ENCODE peak calls at places on chromosomes 3 and 15, in four cellular contexts. K, Z, V and G are unnamed samples.

GRCh38 chr15:100502651-100503050 is 26.1 kb downstream of the CERS3 start:
- DNase-seq in K (no peak), Z (no peak), V (no peak), G (no peak)

GRCh38 chr3:115913069-115913686 is 289.9 kb downstream of the GAP43 start:
- DNase-seq in K (no peak), Z (no peak), V (no peak), G (no peak)

GRCh38 chr15:29352402-29352801 is 82.8 kb upstream of the NSMCE3 start:
- DNase-seq in V (no peak), K (no peak), Z (no peak), G (no peak)

GRCh38 chr3:43852066-43852465 is 161.3 kb downstream of the ABHD5 start:
- DNase-seq in V (no peak), Z (no peak), K (no peak), G (no peak)

GRCh38 chr3:122063908-122064307 is 8.7 kb downstream of the CD86 start:
- DNase-seq in K (no peak), V (no peak), Z (no peak), G (no peak)

GRCh38 chr15:39040861-39041260 is 476.2 kb upstream of the RASGRP1 start:
- DNase-seq in V (no peak), K (no peak), Z (no peak), G (no peak)

GRCh38 chr3:160773722-160774121 is 17.7 kb downstream of the PPM1L start:
- DNase-seq in K (no peak), V (no peak), Z (no peak), G (no peak)

GRCh38 chr3:183734750-183735284 is 37.2 kb downstream of the YEATS2 start:
- DNase-seq in V (no peak), K (no peak), Z (no peak), G (no peak)

GRCh38 chr15:40340038-40340739 is 550 bp downstream of the CCDC9B start:
- DNase-seq in K (no peak), V (no peak), Z (no peak), G (peak; percentile 59)

GRCh38 chr15:28208583-28208982 is 109.5 kb upstream of the OCA2 start:
- DNase-seq in V (no peak), K (no peak), Z (no peak), G (no peak)

GRCh38 chr3:135262441-135262840 is 467.4 kb downstream of the EPHB1 start:
- DNase-seq in Z (no peak), K (no peak), V (peak; percentile 5), G (no peak)

GRCh38 chr3:110738531-110738930 is 333.1 kb upstream of the NECTIN3 start:
- DNase-seq in Z (no peak), K (no peak), V (no peak), G (no peak)

GRCh38 chr15:58410353-58410752 is 21.4 kb upstream of the LIPC start:
- DNase-seq in Z (no peak), V (no peak), K (peak; percentile 23), G (no peak)

GRCh38 chr3:151282921-151283320 is 4.6 kb upstream of the P2RY14 start:
- DNase-seq in V (no peak), K (no peak), Z (no peak), G (peak; percentile 66)

GRCh38 chr3:190239325-190239724 is 82.9 kb downstream of the CLDN1 start:
- DNase-seq in K (no peak), V (no peak), Z (no peak), G (no peak)

GRCh38 chr15:79455361-79455760 is 23.2 kb downstream of the MINAR1 start:
- DNase-seq in V (peak; percentile 16), Z (no peak), K (no peak), G (no peak)

GRCh38 chr15:66661432-66662096 is 40.5 kb upstream of the SMAD6 start:
- DNase-seq in Z (no peak), V (no peak), K (no peak), G (no peak)

GRCh38 chr3:120119846-120120510 is 25.7 kb upstream of the GSK3B start:
- DNase-seq in V (no peak), K (no peak), Z (no peak), G (no peak)

GRCh38 chr3:129824926-129825541 is 68.5 kb downstream of the TMCC1 start:
- DNase-seq in K (peak; percentile 8), V (no peak), Z (peak; percentile 27), G (no peak)

GRCh38 chr3:112132975-112133448 is at the start of gene GCSAM:
- DNase-seq in V (no peak), Z (peak; percentile 35), K (peak; percentile 37), G (peak; percentile 17)

GRCh38 chr3:107392549-107393165 is 15.4 kb downstream of the CCDC54 start:
- DNase-seq in Z (no peak), V (no peak), K (no peak), G (no peak)

GRCh38 chr3:195774917-195775316 is 36.8 kb downstream of the MUC4 start:
- DNase-seq in Z (peak; percentile 10), K (no peak), V (peak; percentile 71), G (no peak)

GRCh38 chr3:153055217-153055616 is 106.8 kb upstream of the RAP2B start:
- DNase-seq in V (no peak), K (no peak), Z (no peak), G (no peak)

GRCh38 chr15:90701048-90701447 is 16.1 kb upstream of the BLM start:
- DNase-seq in K (no peak), Z (peak; percentile 29), V (no peak), G (no peak)

GRCh38 chr3:141681390-141681780 is 56.7 kb upstream of the RNF7 start:
- DNase-seq in Z (no peak), K (no peak), V (no peak), G (no peak)

GRCh38 chr3:30625541-30626438 is 19.4 kb downstream of the TGFBR2 start:
- DNase-seq in K (no peak), Z (no peak), V (no peak), G (no peak)

GRCh38 chr3:52185311-52185710 is 12.6 kb upstream of the ALAS1 start:
- DNase-seq in K (no peak), V (no peak), Z (no peak), G (no peak)

GRCh38 chr3:128348805-128349531 is 117.7 kb downstream of the DNAJB8 start:
- DNase-seq in V (no peak), Z (no peak), K (no peak), G (no peak)

GRCh38 chr15:91469627-91470567 is 369.8 kb downstream of the SV2B start:
- DNase-seq in Z (no peak), K (peak; percentile 60), V (no peak), G (no peak)

GRCh38 chr3:95172144-95172543 is 1109.3 kb downstream of the NSUN3 start:
- DNase-seq in K (no peak), Z (no peak), V (no peak), G (no peak)

GRCh38 chr3:64462203-64463120 is 225.3 kb downstream of the ADAMTS9 start:
- DNase-seq in K (no peak), V (no peak), Z (no peak), G (no peak)

GRCh38 chr15:101242160-101242998 is 9.5 kb downstream of the CHSY1 start:
- DNase-seq in K (peak; percentile 17), Z (peak; percentile 66), V (no peak), G (no peak)